ENCODE peak calls at places on chromosomes 16 and 17, in eight cellular contexts. K, Y, H, P, T, B, O and V are unnamed samples.
A peak's percentile ranks its signal among the peaks of the same experiment; 100 is the strongest.

GRCh38 chr17:26818736-26819135 is 475.2 kb upstream of the WSB1 start:
- DNase-seq in K (no peak), Y (no peak), H (no peak), P (no peak), T (no peak), B (no peak), O (peak; percentile 47), V (no peak)

GRCh38 chr17:13599808-13600398 is 1.8 kb downstream of the HS3ST3A1 start:
- DNase-seq in K (no peak), Y (no peak), H (no peak), P (no peak), T (no peak), B (no peak), O (peak; percentile 28), V (no peak)

GRCh38 chr17:15999974-16000827 is 577 bp downstream of the TTC19 start:
- DNase-seq in K (no peak), Y (peak; percentile 38), H (no peak), P (no peak), T (no peak), B (no peak), O (peak; percentile 22), V (no peak)

GRCh38 chr17:57121308-57122042 is 36.4 kb downstream of the AKAP1 start:
- DNase-seq in K (peak; percentile 47), Y (no peak), H (no peak), P (no peak), T (no peak), B (no peak), O (peak; percentile 36), V (no peak)

GRCh38 chr16:75011634-75012307 is 12.9 kb downstream of the ZNRF1 start:
- DNase-seq in K (no peak), Y (no peak), H (no peak), P (no peak), T (peak; percentile 27), B (no peak), O (peak; percentile 92), V (no peak)

GRCh38 chr17:13346996-13347762 is 254.6 kb downstream of the HS3ST3A1 start:
- DNase-seq in K (no peak), Y (no peak), H (no peak), P (no peak), T (no peak), B (no peak), O (peak; percentile 98), V (no peak)

GRCh38 chr16:67936124-67936875 is at the start of gene PSMB10:
- DNase-seq in K (peak; percentile 71), Y (peak; percentile 57), H (peak; percentile 93), P (peak; percentile 67), T (no peak), B (no peak), O (peak; percentile 72), V (peak; percentile 66)

GRCh38 chr17:68812876-68813584 is 142.2 kb downstream of the ABCA8 start:
- DNase-seq in K (no peak), Y (no peak), H (no peak), P (no peak), T (no peak), B (no peak), O (no peak), V (no peak)

DNA sequence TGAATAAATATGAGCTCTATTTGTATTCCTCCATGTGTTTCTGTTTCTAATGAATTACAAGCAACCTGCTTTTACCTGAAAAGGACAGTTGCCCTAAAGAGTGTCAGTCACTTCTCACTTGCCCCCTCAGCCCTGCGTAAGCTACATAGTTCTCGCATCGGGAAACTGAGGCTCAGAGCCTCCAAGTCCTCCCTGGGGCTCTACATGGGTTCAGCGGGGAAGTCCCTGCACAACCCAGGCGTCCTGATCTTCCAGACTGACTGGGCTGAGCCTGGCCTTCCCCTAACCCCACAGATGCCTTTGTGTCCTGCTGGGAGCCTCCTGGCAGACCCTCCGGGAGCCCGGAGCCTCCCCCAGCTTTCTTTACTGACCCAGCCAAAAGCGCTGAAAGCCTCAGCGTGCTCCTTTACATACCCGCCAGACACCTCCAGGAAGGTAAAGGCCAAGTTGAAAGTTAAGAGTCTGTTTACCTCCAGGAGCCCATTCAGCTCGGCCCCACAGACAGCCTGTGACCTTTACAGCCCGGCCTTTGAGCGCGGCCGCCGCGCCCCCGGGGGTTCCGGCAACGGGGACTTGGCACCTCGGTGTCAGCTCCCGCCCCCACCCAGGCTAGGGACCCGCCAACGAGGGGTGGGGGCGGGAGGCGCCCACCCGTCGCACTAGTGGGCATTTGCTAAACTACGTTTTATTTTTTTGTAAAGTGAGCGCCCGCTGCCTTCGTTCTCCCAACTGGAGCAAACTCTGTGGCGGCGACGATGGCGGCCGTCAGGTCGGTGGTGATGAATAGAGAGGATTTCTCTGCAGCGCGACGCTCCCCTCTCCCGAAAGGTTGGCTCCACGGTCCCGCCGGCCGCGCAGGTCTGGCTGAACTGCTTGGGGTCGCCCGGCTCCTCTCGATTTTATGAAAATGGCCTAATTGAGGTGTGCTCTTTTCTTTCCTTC is 4.4 kb upstream of the HOXB13 start:
- DNase-seq in K (no peak), Y (no peak), H (no peak), P (no peak), T (no peak), B (no peak), O (no peak), V (no peak)
- H3K27me3 ChIP-seq in K (peaks cover 3% of the 10 kb centered on the region), Y (peaks cover 100% of the 10 kb centered on the region), H (peaks cover 100% of the 10 kb centered on the region), P (peaks cover 100% of the 10 kb centered on the region), T (peaks cover 56% of the 10 kb centered on the region), B (peaks cover 98% of the 10 kb centered on the region), O (peaks cover 94% of the 10 kb centered on the region), V (peaks cover 55% of the 10 kb centered on the region)

GRCh38 chr16:87375426-87376135 is 8.0 kb downstream of the FBXO31 start:
- DNase-seq in K (no peak), Y (no peak), H (peak; percentile 25), P (no peak), T (no peak), B (no peak), O (peak; percentile 55), V (peak; percentile 30)
- H3K27me3 ChIP-seq in K (no peaks in the 10 kb centered on the region), Y (no peaks in the 10 kb centered on the region), H (no peaks in the 10 kb centered on the region), P (no peaks in the 10 kb centered on the region), T (no peaks in the 10 kb centered on the region), B (no peaks in the 10 kb centered on the region), O (no peaks in the 10 kb centered on the region), V (no peaks in the 10 kb centered on the region)

GRCh38 chr17:79651751-79652150 is 40.9 kb upstream of the RBFOX3 start:
- DNase-seq in K (peak; percentile 56), Y (no peak), H (no peak), P (no peak), T (no peak), B (no peak), O (no peak), V (no peak)
- H3K27me3 ChIP-seq in K (no peaks in the 10 kb centered on the region), Y (peaks cover 87% of the 10 kb centered on the region), H (peaks cover 19% of the 10 kb centered on the region), P (peaks cover 8% of the 10 kb centered on the region), T (peaks cover 8% of the 10 kb centered on the region), B (peaks cover 94% of the 10 kb centered on the region), O (peaks cover 9% of the 10 kb centered on the region), V (no peaks in the 10 kb centered on the region)

GRCh38 chr16:52446076-52446475 is 100.9 kb downstream of the TOX3 start:
- DNase-seq in K (no peak), Y (no peak), H (no peak), P (no peak), T (no peak), B (no peak), O (no peak), V (no peak)

GRCh38 chr16:52439750-52440149 is 107.2 kb downstream of the TOX3 start:
- DNase-seq in K (no peak), Y (no peak), H (no peak), P (no peak), T (no peak), B (no peak), O (no peak), V (no peak)

GRCh38 chr16:52440248-52440647 is 106.7 kb downstream of the TOX3 start:
- DNase-seq in K (no peak), Y (no peak), H (no peak), P (no peak), T (no peak), B (no peak), O (no peak), V (no peak)

GRCh38 chr16:52439171-52439701 is 107.7 kb downstream of the TOX3 start:
- DNase-seq in K (no peak), Y (no peak), H (no peak), P (no peak), T (no peak), B (no peak), O (no peak), V (no peak)

GRCh38 chr16:52441886-52442285 is 105.1 kb downstream of the TOX3 start:
- DNase-seq in K (no peak), Y (no peak), H (no peak), P (no peak), T (no peak), B (no peak), O (no peak), V (no peak)
- H3K27me3 ChIP-seq in K (no peaks in the 10 kb centered on the region), Y (peaks cover 8% of the 10 kb centered on the region), H (no peaks in the 10 kb centered on the region), P (no peaks in the 10 kb centered on the region), T (no peaks in the 10 kb centered on the region), B (no peaks in the 10 kb centered on the region), O (no peaks in the 10 kb centered on the region), V (no peaks in the 10 kb centered on the region)

GRCh38 chr16:86494565-86495356 is 15.6 kb upstream of the FOXF1 start:
- DNase-seq in K (no peak), Y (no peak), H (peak; percentile 44), P (no peak), T (no peak), B (no peak), O (no peak), V (no peak)
- H3K27me3 ChIP-seq in K (no peaks in the 10 kb centered on the region), Y (peaks cover 100% of the 10 kb centered on the region), H (peaks cover 90% of the 10 kb centered on the region), P (peaks cover 79% of the 10 kb centered on the region), T (peaks cover 35% of the 10 kb centered on the region), B (peaks cover 61% of the 10 kb centered on the region), O (no peaks in the 10 kb centered on the region), V (no peaks in the 10 kb centered on the region)

DNA sequence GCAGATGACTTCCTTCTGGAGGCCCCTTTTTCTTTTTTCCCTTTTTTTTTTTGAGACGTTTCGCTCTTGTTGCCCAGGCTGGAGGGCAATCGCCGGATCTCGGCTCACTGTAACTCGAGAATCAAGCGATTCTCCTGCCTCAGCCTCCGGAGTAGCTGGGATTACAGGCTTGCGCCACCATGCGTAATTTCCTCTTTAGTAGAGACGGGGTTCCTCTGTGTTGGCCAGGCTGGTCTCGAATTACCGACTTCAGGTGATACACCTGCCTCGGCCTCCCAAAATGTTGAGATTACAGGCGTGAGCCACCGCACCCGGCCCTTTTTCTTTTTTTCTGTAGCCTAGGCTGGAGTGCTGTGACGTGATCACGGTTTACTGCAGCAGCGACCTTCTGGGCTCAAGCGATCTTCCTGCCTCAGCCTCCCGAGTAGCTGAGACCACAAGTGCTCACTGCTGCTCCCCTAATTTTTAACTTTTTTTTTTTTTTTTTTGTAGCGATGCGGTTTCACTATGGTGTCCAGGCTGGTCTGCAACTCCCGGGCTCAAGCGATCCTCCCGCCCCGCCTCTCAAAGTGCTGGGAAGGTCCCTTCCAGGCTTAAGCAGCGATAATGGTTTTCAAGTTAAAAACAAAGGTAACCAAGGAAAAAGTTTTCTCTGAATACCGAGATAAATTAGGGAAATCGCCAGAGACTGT is 956 bp upstream of the IST1 start:
- DNase-seq in K (peak; percentile 48), Y (peak; percentile 37), H (peak; percentile 83), P (peak; percentile 62), T (peak; percentile 32), B (peak; percentile 77), O (peak; percentile 76), V (peak; percentile 68)
- H3K27me3 ChIP-seq in K (no peaks in the 10 kb centered on the region), Y (no peaks in the 10 kb centered on the region), H (no peaks in the 10 kb centered on the region), P (no peaks in the 10 kb centered on the region), T (no peaks in the 10 kb centered on the region), B (no peaks in the 10 kb centered on the region), O (no peaks in the 10 kb centered on the region), V (no peaks in the 10 kb centered on the region)

DNA sequence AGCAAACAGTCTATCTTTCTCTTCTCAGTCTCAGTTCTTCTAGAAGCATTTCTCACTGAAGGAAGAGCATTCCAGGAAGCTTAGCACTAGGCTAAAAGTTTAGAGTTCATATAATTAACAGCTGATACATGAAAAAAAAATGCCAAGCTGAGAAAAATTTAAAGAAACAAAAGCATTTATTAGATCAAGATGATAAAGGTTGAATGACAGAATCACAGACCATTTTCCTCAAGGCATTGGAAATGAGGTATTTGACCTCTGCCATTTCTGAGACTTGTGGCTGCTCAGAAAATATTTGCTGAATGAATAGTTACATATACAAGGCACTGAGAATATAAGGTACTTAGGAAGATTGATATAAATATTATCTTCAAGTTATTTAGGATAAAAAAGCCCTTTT is 901.6 kb upstream of the GOT2 start:
- DNase-seq in K (no peak), Y (no peak), H (no peak), P (no peak), T (no peak), B (no peak), O (peak; percentile 65), V (no peak)
- H3K27me3 ChIP-seq in K (no peaks in the 10 kb centered on the region), Y (no peaks in the 10 kb centered on the region), H (no peaks in the 10 kb centered on the region), P (no peaks in the 10 kb centered on the region), T (no peaks in the 10 kb centered on the region), B (no peaks in the 10 kb centered on the region), O (no peaks in the 10 kb centered on the region), V (no peaks in the 10 kb centered on the region)